ENCODE peak calls at places on chromosomes 3 and 15, in seven cellular contexts. D is amniotic epithelial cell; Y is memory B cell; M is stimulated activated CD4-positive, alpha-beta T cell treated with anti-CD3 and anti-CD28 coated beads, Interleukin-2, amount 100 ng/mL, for 24 hours; Z is posterior cingulate gyrus; S is ELR; N is activated CD4-positive, alpha-beta T cell treated with anti-CD3 and anti-CD28 coated beads, Interleukin-2, amount 50 U/mL, for 1 hour. W is an unnamed sample.

GRCh38 chr3:25257026-25257425 is 171.0 kb upstream of the RARB start:
- DNase-seq in D (no peak), Y (no peak), M (no peak), Z (no peak), S (peak; percentile 2), N (no peak), W (no peak)

GRCh38 chr3:62169871-62170660 is 203.3 kb downstream of the FEZF2 start:
- DNase-seq in D (no peak), Y (no peak), M (no peak), Z (no peak), S (peak; percentile 70), N (no peak), W (no peak)

GRCh38 chr3:23811117-23811487 is 5.3 kb downstream of the UBE2E1 start:
- DNase-seq in D (peak; percentile 6), Y (no peak), M (no peak), Z (no peak), S (no peak), N (no peak), W (no peak)

GRCh38 chr15:75024102-75024636 is 779 bp downstream of the PPCDC start:
- DNase-seq in D (peak; percentile 33), Y (no peak), M (no peak), Z (no peak), S (peak; percentile 43), N (no peak), W (no peak)

GRCh38 chr15:69557340-69558137 is 104.9 kb downstream of the RPLP1 start:
- DNase-seq in D (peak; percentile 95), Y (no peak), M (no peak), Z (no peak), S (peak; percentile 94), N (no peak), W (no peak)

GRCh38 chr3:187185759-187186158 is 11.5 kb upstream of the RTP1 start:
- DNase-seq in D (no peak), Y (no peak), M (no peak), Z (no peak), S (no peak), N (no peak), W (no peak)

GRCh38 chr15:29939404-29939803 is 117.1 kb upstream of the TJP1 start:
- DNase-seq in D (peak; percentile 59), Y (no peak), M (no peak), Z (no peak), S (peak; percentile 75), N (no peak), W (no peak)

GRCh38 chr15:56251315-56252091 is 7.8 kb upstream of the RFX7 start:
- DNase-seq in D (peak; percentile 37), Y (no peak), M (no peak), Z (no peak), S (no peak), N (no peak), W (no peak)

GRCh38 chr3:170835346-170835745 is 34.6 kb downstream of the RPL22L1 start:
- DNase-seq in D (no peak), Y (no peak), M (no peak), Z (no peak), S (no peak), N (no peak), W (no peak)

GRCh38 chr3:195160908-195161434 is 110.0 kb downstream of the XXYLT1 start:
- DNase-seq in D (no peak), Y (no peak), M (no peak), Z (no peak), S (no peak), N (no peak), W (no peak)

GRCh38 chr15:71957026-71957425 is 146.7 kb downstream of the NR2E3 start:
- DNase-seq in D (no peak), Y (no peak), M (no peak), Z (no peak), S (no peak), N (no peak), W (no peak)

GRCh38 chr15:66595937-66596545 is 30.2 kb upstream of the LCTL start:
- DNase-seq in D (no peak), Y (no peak), M (no peak), Z (no peak), S (peak; percentile 49), N (no peak), W (no peak)

GRCh38 chr15:70936326-70936725 is 43.7 kb downstream of the LRRC49 start:
- DNase-seq in D (peak; percentile 4), Y (no peak), M (no peak), Z (no peak), S (no peak), N (no peak), W (no peak)

GRCh38 chr3:126083913-126084514 is at the start of gene SLC41A3:
- DNase-seq in D (peak; percentile 69), Y (peak; percentile 74), M (peak; percentile 88), Z (peak; percentile 96), S (peak; percentile 84), N (peak; percentile 78), W (peak; percentile 73)

GRCh38 chr3:23668430-23668904 is 137.3 kb upstream of the UBE2E1 start:
- DNase-seq in D (peak; percentile 88), Y (no peak), M (no peak), Z (no peak), S (peak; percentile 92), N (no peak), W (no peak)

GRCh38 chr3:114538211-114538610 is 244.4 kb downstream of the TIGIT start:
- DNase-seq in D (no peak), Y (no peak), M (no peak), Z (no peak), S (no peak), N (no peak), W (no peak)

GRCh38 chr3:72665701-72666443 is 182.4 kb downstream of the SHQ1 start:
- DNase-seq in D (peak; percentile 17), Y (peak; percentile 42), M (peak; percentile 69), Z (no peak), S (peak; percentile 26), N (peak; percentile 59), W (peak; percentile 6)

GRCh38 chr3:150681037-150681436 is 22.7 kb downstream of the ERICH6 start:
- DNase-seq in D (no peak), Y (peak; percentile 29), M (no peak), Z (no peak), S (no peak), N (no peak), W (no peak)